ENCODE peak calls at places on chromosomes 13 and 19, in six cellular contexts. H is heart left ventricle, J is astrocyte, Q is mesendoderm, G is aorta, C is A549. N is an unnamed sample. For H3K4me1, the result is how much of the 10 kb centered on the place peaks cover.

GRCh38 chr19:50465986-50466771 is 10.1 kb upstream of the EMC10 start:
- DNase-seq in C (peak), Q (peak), H (no peak), J (no peak), G (no peak), N (peak)

GRCh38 chr13:100513987-100514670 is 74.5 kb downstream of the GGACT start:
- DNase-seq in J (no peak), C (no peak), Q (no peak), G (no peak), H (no peak), N (peak)

GRCh38 chr13:44629465-44630183 is 53.5 kb upstream of the TSC22D1 start:
- DNase-seq in J (peak), G (no peak), Q (no peak), H (no peak), C (no peak), N (peak)

GRCh38 chr19:39174558-39175544 is 21.9 kb upstream of the NCCRP1 start:
- DNase-seq in C (no peak), Q (no peak), H (no peak), G (no peak), J (no peak), N (no peak)

GRCh38 chr19:41816761-41817160 is 20.4 kb downstream of the CEACAM3 start:
- DNase-seq in J (no peak), G (no peak), Q (no peak), H (no peak), C (no peak), N (no peak)

GRCh38 chr13:31588331-31588730 is 151.0 kb upstream of the RXFP2 start:
- DNase-seq in Q (no peak), J (no peak), C (no peak), G (no peak), H (no peak), N (no peak)

GRCh38 chr19:47176627-47177090 is 46.0 kb downstream of the SAE1 start:
- DNase-seq in G (no peak), Q (no peak), J (peak), C (no peak), H (no peak), N (no peak)

GRCh38 chr13:64938660-64939059 is 2291.5 kb downstream of the PCDH9 start:
- DNase-seq in J (no peak), C (no peak), H (no peak), G (no peak), Q (no peak), N (no peak)

GRCh38 chr19:16085115-16085514 is 8.8 kb downstream of the TPM4 start:
- DNase-seq in J (no peak), H (no peak), G (no peak), C (no peak), Q (no peak), N (peak)

GRCh38 chr13:104286566-104287290 is 1220.5 kb upstream of the SLC10A2 start:
- DNase-seq in J (no peak), Q (peak), H (no peak), C (no peak), G (no peak), N (peak)

GRCh38 chr13:52411629-52412028 is 5.7 kb upstream of the THSD1 start:
- DNase-seq in G (no peak), C (peak), J (peak), Q (no peak), H (no peak), N (peak)

GRCh38 chr13:24911135-24911524 is 147.2 kb downstream of the RNF17 start:
- DNase-seq in G (no peak), Q (no peak), H (no peak), J (peak), C (peak), N (peak)

GRCh38 chr13:56396318-56396717 is 744.4 kb upstream of the PRR20A start:
- DNase-seq in C (no peak), J (no peak), Q (no peak), G (no peak), H (no peak), N (no peak)

GRCh38 chr13:108176685-108177274 is 38.6 kb downstream of the LIG4 start:
- DNase-seq in C (peak), J (no peak), Q (peak), G (no peak), H (no peak), N (peak)

GRCh38 chr19:48455908-48456562 is 661 bp downstream of the KCNJ14 start:
- DNase-seq in C (no peak), J (no peak), H (no peak), G (no peak), Q (no peak), N (no peak)

GRCh38 chr19:5594521-5594950 is 26.8 kb upstream of the TINCR start:
- DNase-seq in C (no peak), G (peak), H (no peak), Q (no peak), J (no peak), N (no peak)

GRCh38 chr19:31583148-31583547 is 233.9 kb upstream of the TSHZ3 start:
- DNase-seq in J (no peak), H (no peak), Q (no peak), G (no peak), C (no peak), N (no peak)

GRCh38 chr19:58356971-58357797 is 3.9 kb upstream of the A1BG start:
- DNase-seq in H (no peak), C (no peak), G (peak), Q (no peak), J (no peak), N (no peak)

GRCh38 chr13:23488442-23488841 is 54.9 kb upstream of the SACS start:
- DNase-seq in C (no peak), Q (peak), H (no peak), G (no peak), J (peak), N (peak)

GRCh38 chr13:29934531-29935308 is 84.3 kb upstream of the UBL3 start:
- DNase-seq in J (no peak), Q (no peak), G (no peak), C (no peak), H (no peak), N (peak)

GRCh38 chr13:75038315-75038881 is 443.6 kb downstream of the TBC1D4 start:
- DNase-seq in C (no peak), H (no peak), Q (no peak), J (no peak), G (no peak), N (no peak)

GRCh38 chr13:27403727-27404385 is 20.6 kb upstream of the GTF3A start:
- DNase-seq in C (no peak), H (no peak), G (no peak), J (no peak), Q (no peak), N (no peak)

GRCh38 chr19:35304036-35304435 is 12.1 kb downstream of the MAG start:
- DNase-seq in H (no peak), G (no peak), J (no peak), C (no peak), Q (no peak), N (no peak)

GRCh38 chr19:4815426-4816387 is 15.8 kb downstream of the TICAM1 start:
- DNase-seq in H (peak), G (peak), C (peak), Q (peak), J (peak), N (peak)

GRCh38 chr19:41354343-41354974 is 737 bp upstream of the TGFB1 start:
- DNase-seq in G (peak), C (no peak), Q (no peak), J (no peak), H (no peak), N (no peak)

GRCh38 chr19:6589711-6590457 is 1.1 kb downstream of the CD70 start:
- DNase-seq in J (no peak), Q (peak), H (no peak), C (no peak), G (no peak), N (no peak)

GRCh38 chr13:101447852-101448251 is 4.6 kb upstream of the ITGBL1 start:
- DNase-seq in C (no peak), H (no peak), J (peak), G (no peak), Q (peak), N (no peak)

GRCh38 chr13:113918981-113919646 is 54.8 kb downstream of the C13orf46 start:
- DNase-seq in J (no peak), C (no peak), Q (no peak), H (no peak), G (no peak), N (no peak)

GRCh38 chr19:7534531-7534980 is 961 bp upstream of the PNPLA6 start:
- DNase-seq in C (peak), G (peak), J (peak), Q (peak), H (peak), N (peak)

GRCh38 chr19:29927944-29928669 is 13.9 kb upstream of the URI1 start:
- DNase-seq in Q (peak), H (no peak), J (no peak), C (no peak), G (no peak), N (no peak)

GRCh38 chr19:47514151-47514868 is 553 bp downstream of the NAPA start:
- DNase-seq in H (no peak), Q (no peak), G (no peak), C (no peak), J (no peak), N (no peak)

GRCh38 chr19:13052447-13053232 is 50.0 kb downstream of the LYL1 start:
- DNase-seq in G (no peak), J (no peak), C (no peak), H (no peak), Q (no peak), N (no peak)
- H3K4me1 ChIP-seq in G (under half), J (half or more), C (under half), H (half or more), Q (under half), N (half or more)

DNA sequence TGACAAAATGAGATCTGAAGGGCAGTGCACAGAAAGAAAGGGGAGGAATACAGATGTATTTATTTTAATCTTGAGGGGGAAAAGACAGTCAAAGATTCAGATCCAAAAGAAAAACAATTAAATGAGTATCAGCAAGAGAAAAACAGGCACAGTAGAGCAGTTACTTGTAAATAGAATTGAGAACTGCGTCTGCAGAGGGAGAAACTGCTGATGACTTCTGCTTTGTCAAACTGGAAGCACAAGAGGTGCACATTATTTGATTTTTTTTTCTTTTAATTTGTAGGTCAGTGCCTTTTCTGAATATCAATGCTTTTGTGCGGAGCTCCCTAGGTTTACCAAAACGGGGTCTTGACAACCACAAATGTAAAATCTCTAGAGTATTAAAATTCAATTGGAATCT is 37.3 kb downstream of the EFNB2 start:
- DNase-seq in C (no peak), J (no peak), G (no peak), H (no peak), Q (no peak), N (no peak)
- H3K4me1 ChIP-seq in C (under half), J (under half), G (under half), H (half or more), Q (under half), N (under half)

DNA sequence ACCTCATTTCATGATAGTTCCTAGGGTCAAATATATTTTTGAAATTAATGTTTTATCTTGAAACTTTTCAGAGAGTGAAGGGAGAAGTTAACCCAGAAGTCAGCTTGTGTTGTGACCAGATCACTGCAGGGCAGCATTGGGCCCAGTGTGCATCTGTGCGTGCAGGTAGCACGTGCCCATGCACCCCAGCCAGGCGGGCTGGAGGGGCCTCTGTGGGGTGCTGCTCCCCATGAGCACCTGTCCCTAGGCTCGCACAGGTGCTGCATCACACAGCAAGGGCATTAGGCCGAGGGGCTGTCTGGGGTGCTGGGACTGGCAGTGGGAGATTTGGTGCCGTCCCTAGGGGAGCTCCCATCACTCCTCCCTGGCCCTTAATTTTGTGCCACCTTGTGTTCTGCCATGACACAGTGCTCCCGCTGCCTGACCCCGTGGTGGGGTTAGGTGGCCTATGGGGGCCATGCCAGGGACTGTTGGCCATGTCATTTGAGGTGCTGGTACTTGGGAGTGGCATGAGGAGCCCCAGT is 13.1 kb downstream of the UPF1 start:
- DNase-seq in G (no peak), C (no peak), J (no peak), H (no peak), Q (no peak), N (no peak)
- H3K4me1 ChIP-seq in G (under half), C (under half), J (under half), H (half or more), Q (under half), N (under half)

GRCh38 chr19:56116606-56117005 is 4.5 kb downstream of the ZNF787 start:
- DNase-seq in J (no peak), Q (no peak), C (no peak), H (no peak), G (no peak), N (no peak)
- H3K4me1 ChIP-seq in J (under half), Q (under half), C (under half), H (half or more), G (under half), N (under half)

DNA sequence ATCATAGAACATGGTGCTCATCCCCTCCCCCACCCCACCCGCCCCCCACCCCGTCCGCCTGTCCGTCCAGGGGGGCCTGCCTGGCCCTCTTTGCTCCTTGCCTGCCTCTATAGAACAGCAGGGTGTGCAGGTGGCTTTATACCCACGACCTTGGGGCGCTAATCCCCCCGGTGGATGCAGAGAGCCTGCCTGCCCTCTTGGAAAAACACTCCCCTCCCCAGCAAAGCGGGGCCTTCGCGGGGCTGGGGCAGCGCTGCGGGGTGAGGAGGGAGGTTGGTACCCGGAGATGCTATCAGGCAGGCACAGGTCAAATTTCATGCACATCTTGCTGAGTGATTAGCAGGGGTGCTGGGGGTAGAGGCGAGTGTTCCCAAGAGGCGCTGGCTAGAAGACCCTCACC is 21.9 kb downstream of the RFX1 start:
- DNase-seq in H (no peak), Q (no peak), J (no peak), G (no peak), C (no peak), N (no peak)
- H3K4me1 ChIP-seq in H (under half), Q (under half), J (under half), G (under half), C (under half), N (under half)

GRCh38 chr13:46605824-46606554 is 53.0 kb downstream of the LRCH1 start:
- DNase-seq in C (no peak), Q (no peak), J (no peak), H (no peak), G (no peak), N (peak)
- H3K4me1 ChIP-seq in C (half or more), Q (under half), J (under half), H (half or more), G (under half), N (under half)

GRCh38 chr19:18842166-18842565 is 10.4 kb downstream of the UPF1 start:
- DNase-seq in Q (no peak), C (no peak), J (no peak), H (no peak), G (no peak), N (no peak)
- H3K4me1 ChIP-seq in Q (under half), C (under half), J (under half), H (half or more), G (under half), N (under half)

GRCh38 chr19:1251233-1251502 is 2.8 kb downstream of the MIDN start:
- DNase-seq in J (no peak), Q (peak), C (no peak), H (peak), G (peak), N (peak)
- H3K4me1 ChIP-seq in J (under half), Q (under half), C (under half), H (half or more), G (under half), N (under half)